ENCODE peak calls at places on chromosomes 3 and 15, in nine cellular contexts. I is Caco-2, A is GM23338, J is lower lobe of right lung, Q is astrocyte, X is tibial nerve, Y is uterus, L is cardiac muscle cell, O is right lobe of liver. B is an unnamed sample. For H3K4me1 and H3K36me3, the result is how much of the 10 kb centered on the place peaks cover.

GRCh38 chr3:158683216-158683975 is 10.9 kb upstream of the LXN start:
- DNase-seq in X (no peak), Y (no peak), O (no peak), L (peak), I (no peak), J (no peak), A (no peak), Q (peak), B (no peak)

GRCh38 chr15:66103293-66103590 is 150.3 kb downstream of the MEGF11 start:
- DNase-seq in L (no peak), A (no peak), Y (no peak), I (no peak), O (no peak), X (no peak), J (no peak), Q (no peak), B (no peak)

GRCh38 chr15:93823971-93824866 is 407.1 kb upstream of the MCTP2 start:
- DNase-seq in L (no peak), J (no peak), Y (no peak), A (no peak), O (no peak), X (no peak), I (no peak), Q (no peak), B (no peak)

GRCh38 chr3:117097356-117097755 is 387.8 kb downstream of the TUSC7 start:
- DNase-seq in L (no peak), Q (peak), Y (no peak), O (no peak), X (no peak), A (no peak), I (no peak), J (no peak), B (no peak)

GRCh38 chr3:14145670-14146380 is 21.0 kb downstream of the TMEM43 start:
- DNase-seq in I (no peak), J (no peak), O (no peak), Y (no peak), L (no peak), A (peak), X (no peak), Q (no peak), B (no peak)

GRCh38 chr3:138066383-138066782 is 49.0 kb downstream of the DZIP1L start:
- DNase-seq in Y (no peak), A (no peak), I (no peak), X (no peak), Q (no peak), J (no peak), O (no peak), L (no peak), B (no peak)

GRCh38 chr3:12886106-12886679 is 44.8 kb upstream of the RPL32 start:
- DNase-seq in J (no peak), X (no peak), O (no peak), Q (no peak), A (no peak), I (no peak), L (no peak), Y (no peak), B (peak)

GRCh38 chr3:64440498-64440897 is 215.2 kb upstream of the PRICKLE2 start:
- DNase-seq in O (no peak), I (no peak), J (no peak), A (no peak), L (peak), Q (peak), X (no peak), Y (no peak), B (no peak)

GRCh38 chr3:11624161-11624560 is 19.6 kb downstream of the VGLL4 start:
- DNase-seq in Q (no peak), J (no peak), X (no peak), Y (no peak), L (no peak), A (no peak), I (no peak), O (no peak), B (no peak)

GRCh38 chr3:75985432-75985831 is 200.1 kb upstream of the ZNF717 start:
- DNase-seq in Y (no peak), L (no peak), J (no peak), I (no peak), A (no peak), Q (no peak), X (no peak), O (no peak), B (no peak)

GRCh38 chr3:41681479-41681878 is 280.4 kb downstream of the ULK4 start:
- DNase-seq in L (peak), O (no peak), Q (peak), I (no peak), A (peak), Y (no peak), J (no peak), X (no peak), B (no peak)

GRCh38 chr15:74053941-74054529 is 28.3 kb downstream of the GOLGA6A start:
- DNase-seq in I (peak), Y (peak), O (peak), Q (peak), L (peak), X (peak), A (peak), J (peak), B (peak)

DNA sequence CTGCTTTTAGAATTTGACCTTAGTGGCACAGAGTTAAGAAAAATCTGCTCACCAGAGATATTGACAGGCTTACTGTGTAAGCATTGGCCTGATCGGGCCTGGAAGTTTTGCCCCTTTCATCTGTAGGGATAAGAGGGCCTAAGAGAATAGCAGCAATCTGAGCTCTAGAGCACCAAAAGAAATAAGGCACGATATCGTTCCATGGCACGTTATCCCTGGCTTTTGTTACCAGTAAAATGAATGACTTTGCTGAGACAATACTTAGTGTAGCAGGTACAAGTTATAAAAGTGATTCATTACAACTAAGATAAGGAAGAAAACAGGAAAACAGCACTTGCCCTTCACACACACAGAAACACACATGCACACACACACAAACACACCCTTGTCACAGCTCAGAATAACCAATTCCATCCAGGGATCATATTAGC is 5.0 kb downstream of the THBS1 start:
- DNase-seq in Y (no peak), O (no peak), I (no peak), A (no peak), J (no peak), Q (no peak), L (peak), X (no peak), B (no peak)
- H3K4me3 ChIP-seq in Y (no peak), O (no peak), I (no peak), A (no peak), J (no peak), Q (peak), L (no peak), X (peak), B (no peak)

GRCh38 chr15:64859226-64859625 is 17.5 kb downstream of the PLEKHO2 start:
- DNase-seq in I (no peak), Y (no peak), J (no peak), A (no peak), Q (no peak), O (no peak), L (no peak), X (no peak), B (no peak)

GRCh38 chr15:64864080-64864479 is 22.4 kb downstream of the PLEKHO2 start:
- DNase-seq in X (no peak), Y (no peak), O (no peak), J (no peak), I (no peak), A (no peak), Q (no peak), L (no peak), B (no peak)

GRCh38 chr15:64861331-64861730 is 19.6 kb downstream of the PLEKHO2 start:
- DNase-seq in O (no peak), J (no peak), Q (no peak), L (no peak), Y (no peak), A (no peak), I (no peak), X (no peak), B (no peak)

GRCh38 chr15:64865126-64865997 is 23.6 kb downstream of the PLEKHO2 start:
- DNase-seq in L (no peak), O (no peak), Y (no peak), J (no peak), A (no peak), X (no peak), Q (no peak), I (no peak), B (no peak)

GRCh38 chr15:64861960-64862359 is 20.2 kb downstream of the PLEKHO2 start:
- DNase-seq in X (no peak), L (no peak), J (no peak), Q (no peak), A (peak), I (no peak), O (no peak), Y (no peak), B (no peak)
- H3K4me1 ChIP-seq in X (half or more), L (under half), J (under half), Q (under half), A (under half), I (under half), O (under half), Y (under half), B (under half)

GRCh38 chr3:127033786-127034185 is 50.9 kb downstream of the PLXNA1 start:
- DNase-seq in O (peak), L (no peak), I (no peak), X (no peak), Y (no peak), A (no peak), J (peak), Q (no peak), B (peak)
- H3K36me3 ChIP-seq in O (under half), L (under half), I (under half), X (under half), Y (under half), A (under half), J (half or more), Q (under half), B (half or more)

GRCh38 chr3:51622402-51622801 is 48.6 kb upstream of the TEX264 start:
- DNase-seq in Q (peak), A (no peak), J (no peak), Y (no peak), O (no peak), L (no peak), X (no peak), I (no peak), B (no peak)
- H3K4me3 ChIP-seq in Q (no peak), A (no peak), J (no peak), Y (no peak), O (no peak), L (no peak), X (no peak), I (no peak), B (no peak)

GRCh38 chr15:91947370-91947769 is 93.9 kb downstream of the SLCO3A1 start:
- DNase-seq in O (no peak), L (no peak), X (no peak), Q (no peak), I (no peak), J (no peak), A (no peak), Y (no peak), B (no peak)

GRCh38 chr15:91944334-91944733 is 90.8 kb downstream of the SLCO3A1 start:
- DNase-seq in O (no peak), X (no peak), A (no peak), J (no peak), Y (no peak), L (no peak), I (no peak), Q (no peak), B (no peak)

GRCh38 chr15:91946914-91947313 is 93.4 kb downstream of the SLCO3A1 start:
- DNase-seq in X (no peak), A (peak), I (no peak), L (no peak), O (no peak), Y (no peak), J (no peak), Q (no peak), B (no peak)

GRCh38 chr15:91945385-91945784 is 91.9 kb downstream of the SLCO3A1 start:
- DNase-seq in X (no peak), Q (no peak), J (no peak), L (no peak), A (no peak), I (no peak), O (no peak), Y (no peak), B (no peak)

DNA sequence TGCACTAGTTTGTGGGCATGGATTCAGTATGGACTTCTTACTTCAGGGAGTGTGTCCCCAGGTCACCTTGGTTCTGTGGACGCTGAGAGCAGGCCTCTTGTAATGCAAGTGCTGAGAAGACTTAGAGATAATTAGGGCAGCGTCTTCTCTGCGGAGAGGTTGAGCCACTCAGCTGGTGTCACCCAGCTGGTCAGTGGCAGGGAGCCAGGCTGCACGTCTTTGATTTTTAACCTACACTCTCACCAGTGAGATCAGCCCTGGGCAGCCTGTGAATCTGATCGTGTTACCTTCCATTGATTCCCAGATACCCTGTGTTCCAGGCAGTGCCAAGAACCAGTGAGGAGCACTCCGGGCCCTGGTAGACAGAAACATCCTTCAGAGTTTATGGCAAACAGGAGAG is 92.6 kb downstream of the SLCO3A1 start:
- DNase-seq in O (no peak), I (no peak), Q (no peak), Y (no peak), J (no peak), A (no peak), L (no peak), X (no peak), B (no peak)
- H3K4me1 ChIP-seq in O (under half), I (under half), Q (under half), Y (under half), J (half or more), A (under half), L (half or more), X (under half), B (half or more)